ENCODE peak calls at places on chromosome 3, in six cellular contexts. H, F, E, T, D and U are unnamed samples.
A peak's percentile ranks its signal among the peaks of the same experiment; 100 is the strongest.

GRCh38 chr3:130276203-130276803 is 69.2 kb upstream of the COL6A5 start:
- DNase-seq in E (no peak), T (peak; percentile 68), F (peak; percentile 19), H (peak; percentile 84), D (no peak), U (peak; percentile 51)

GRCh38 chr3:55482496-55483195 is 4.5 kb downstream of the WNT5A start:
- DNase-seq in E (no peak), H (peak; percentile 57), D (no peak), F (no peak), T (no peak), U (no peak)

GRCh38 chr3:10173926-10174435 is 9.3 kb downstream of the IRAK2 start:
- DNase-seq in H (peak; percentile 27), F (peak; percentile 84), E (peak; percentile 85), T (peak; percentile 99), D (peak; percentile 92), U (peak; percentile 72)

GRCh38 chr3:70982700-70983140 is 600.8 kb downstream of the FOXP1 start:
- DNase-seq in T (peak; percentile 94), D (no peak), E (peak; percentile 54), H (peak; percentile 69), F (peak; percentile 42), U (peak; percentile 65)

GRCh38 chr3:189563841-189564563 is 67.2 kb upstream of the TP63 start:
- DNase-seq in E (no peak), D (no peak), H (peak; percentile 29), T (peak; percentile 90), F (no peak), U (peak; percentile 92)

GRCh38 chr3:142725352-142725739 is 1.5 kb downstream of the TRPC1 start:
- DNase-seq in D (no peak), H (no peak), E (no peak), T (no peak), F (no peak), U (no peak)

GRCh38 chr3:165464736-165465135 is 268.6 kb upstream of the SLITRK3 start:
- DNase-seq in T (peak; percentile 10), F (no peak), H (no peak), D (no peak), E (no peak), U (no peak)

GRCh38 chr3:111080357-111080937 is 8.8 kb downstream of the NECTIN3 start:
- DNase-seq in F (no peak), E (no peak), D (no peak), H (peak; percentile 36), T (peak; percentile 82), U (no peak)

GRCh38 chr3:30688776-30689175 is 82.4 kb downstream of the TGFBR2 start:
- DNase-seq in E (no peak), T (peak; percentile 64), H (no peak), D (no peak), F (no peak), U (peak; percentile 35)

GRCh38 chr3:37770336-37770735 is 91.3 kb upstream of the CTDSPL start:
- DNase-seq in H (no peak), E (no peak), F (no peak), D (no peak), T (no peak), U (no peak)

GRCh38 chr3:126126292-126126691 is 42.4 kb upstream of the SLC41A3 start:
- DNase-seq in F (peak; percentile 0), D (no peak), E (peak; percentile 2), H (no peak), T (no peak), U (no peak)

GRCh38 chr3:189809583-189809982 is 178.4 kb downstream of the TP63 start:
- DNase-seq in F (no peak), E (no peak), H (no peak), T (no peak), D (no peak), U (no peak)

GRCh38 chr3:132660056-132660744 is at the start of gene UBA5:
- DNase-seq in E (peak; percentile 77), H (peak; percentile 64), T (peak; percentile 78), F (peak; percentile 67), D (peak; percentile 93), U (peak; percentile 52)

GRCh38 chr3:139935866-139936817 is 1.2 kb downstream of the CLSTN2 start:
- DNase-seq in F (peak; percentile 30), D (peak; percentile 87), T (peak; percentile 3), E (peak; percentile 12), H (peak; percentile 73), U (no peak)

GRCh38 chr3:81823882-81824395 is 62.5 kb upstream of the GBE1 start:
- DNase-seq in H (no peak), T (no peak), D (no peak), E (no peak), F (peak; percentile 6), U (no peak)

GRCh38 chr3:133962879-133963278 is 66.8 kb downstream of the SLCO2A1 start:
- DNase-seq in F (no peak), D (peak; percentile 93), H (peak; percentile 73), E (no peak), T (peak; percentile 40), U (no peak)

GRCh38 chr3:166283856-166284255 is 446.6 kb upstream of the BCHE start:
- DNase-seq in F (no peak), E (no peak), H (no peak), D (no peak), T (peak; percentile 23), U (no peak)

GRCh38 chr3:55497250-55497649 is 10.1 kb upstream of the WNT5A start:
- DNase-seq in T (no peak), H (no peak), E (no peak), D (no peak), F (no peak), U (no peak)

GRCh38 chr3:4447600-4448561 is 19.2 kb downstream of the SUMF1 start:
- DNase-seq in T (no peak), F (no peak), D (no peak), H (no peak), E (no peak), U (no peak)

GRCh38 chr3:126245811-126246727 is 65.7 kb upstream of the ALDH1L1 start:
- DNase-seq in F (peak; percentile 71), E (peak; percentile 56), H (peak; percentile 73), T (peak; percentile 76), D (no peak), U (no peak)

GRCh38 chr3:38141952-38142273 is 3.5 kb downstream of the MYD88 start:
- DNase-seq in D (peak; percentile 61), T (no peak), E (no peak), F (no peak), H (no peak), U (peak; percentile 74)

GRCh38 chr3:10602769-10603768 is 97.7 kb upstream of the ATP2B2 start:
- DNase-seq in T (no peak), E (no peak), H (no peak), F (no peak), D (no peak), U (no peak)

GRCh38 chr3:143643905-143644304 is 204.4 kb downstream of the SLC9A9 start:
- DNase-seq in F (no peak), D (no peak), E (no peak), H (no peak), T (peak; percentile 32), U (no peak)

GRCh38 chr3:157438371-157438735 is 1.7 kb downstream of the PTX3 start:
- DNase-seq in T (peak; percentile 60), E (no peak), H (no peak), D (no peak), F (no peak), U (no peak)
- H3K4me3 ChIP-seq in T (peak overlapping the region; percentile 71), E (peak overlapping the region; percentile 58), H (peak overlapping the region; percentile 42), D (no peak overlapping the region), F (no peak overlapping the region), U (peak overlapping the region; percentile 91)

GRCh38 chr3:160482796-160483195 is 33.2 kb upstream of the TRIM59 start:
- DNase-seq in F (no peak), H (no peak), T (no peak), D (no peak), E (no peak), U (no peak)

GRCh38 chr3:160485931-160486330 is 36.3 kb upstream of the TRIM59 start:
- DNase-seq in F (no peak), T (no peak), D (no peak), H (no peak), E (no peak), U (no peak)

GRCh38 chr3:160490166-160490565 is 40.6 kb upstream of the TRIM59 start:
- DNase-seq in E (no peak), T (no peak), D (no peak), F (no peak), H (no peak), U (no peak)

GRCh38 chr3:160481856-160482255 is 32.3 kb upstream of the TRIM59 start:
- DNase-seq in E (no peak), T (no peak), H (no peak), F (no peak), D (no peak), U (no peak)

GRCh38 chr3:160486459-160486869 is 36.9 kb upstream of the TRIM59 start:
- DNase-seq in F (no peak), D (no peak), H (peak; percentile 61), T (peak; percentile 80), E (no peak), U (no peak)
- TF ChIP-seq CTCF in F (peak; percentile 44), D (no peak), H (peak; percentile 72), T (peak; percentile 35), E (peak; percentile 53), U (peak; percentile 85)

DNA sequence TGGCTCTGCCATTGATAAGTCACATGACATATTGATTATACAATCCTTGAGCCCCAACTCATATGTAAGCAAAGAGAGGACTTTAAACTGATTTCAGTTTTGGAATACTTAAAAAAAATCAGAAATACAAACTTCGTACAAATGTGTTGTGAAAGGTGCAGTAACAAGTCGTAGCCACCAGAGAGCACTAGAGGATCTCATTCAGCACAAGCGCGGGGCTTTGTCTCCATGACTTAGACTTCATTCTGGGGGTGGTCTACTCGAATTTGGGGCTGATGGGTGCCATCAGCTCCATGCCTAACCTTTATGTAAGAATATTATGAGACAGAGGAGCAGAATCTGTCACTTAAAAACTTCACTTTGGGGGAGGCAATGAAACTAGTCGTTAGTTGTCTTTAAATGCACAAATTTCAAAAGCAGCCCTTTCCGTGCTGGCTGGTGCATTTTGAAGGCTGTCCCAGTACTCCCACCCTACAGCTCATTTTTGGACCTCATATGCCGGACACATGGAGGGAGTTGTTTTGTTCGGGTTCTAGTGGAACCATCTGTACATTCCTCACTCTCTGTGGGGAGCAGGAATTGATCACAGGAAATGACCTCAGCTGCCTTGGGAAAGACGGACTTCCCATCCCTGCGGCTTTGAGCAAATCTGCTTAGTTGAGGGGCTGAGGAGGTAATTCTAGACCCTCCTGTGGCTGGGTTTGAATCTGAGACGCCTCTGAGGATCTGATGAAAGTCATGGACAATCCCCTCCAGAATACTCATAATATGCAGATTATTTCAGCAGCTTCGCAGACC is 27.5 kb upstream of the MASP1 start:
- DNase-seq in H (peak; percentile 75), T (peak; percentile 82), F (peak; percentile 58), E (peak; percentile 43), D (no peak), U (no peak)
- H3K4me3 ChIP-seq in H (no peak overlapping the region), T (peak overlapping the region; percentile 44), F (no peak overlapping the region), E (peak overlapping the region; percentile 35), D (no peak overlapping the region), U (peak overlapping the region; percentile 7)

GRCh38 chr3:50342818-50343633 is 2.4 kb upstream of the RASSF1 start:
- DNase-seq in E (no peak), H (no peak), T (no peak), D (no peak), F (no peak), U (no peak)
- TF ChIP-seq CTCF in E (no peak), H (no peak), T (no peak), D (no peak), F (no peak), U (no peak)

DNA sequence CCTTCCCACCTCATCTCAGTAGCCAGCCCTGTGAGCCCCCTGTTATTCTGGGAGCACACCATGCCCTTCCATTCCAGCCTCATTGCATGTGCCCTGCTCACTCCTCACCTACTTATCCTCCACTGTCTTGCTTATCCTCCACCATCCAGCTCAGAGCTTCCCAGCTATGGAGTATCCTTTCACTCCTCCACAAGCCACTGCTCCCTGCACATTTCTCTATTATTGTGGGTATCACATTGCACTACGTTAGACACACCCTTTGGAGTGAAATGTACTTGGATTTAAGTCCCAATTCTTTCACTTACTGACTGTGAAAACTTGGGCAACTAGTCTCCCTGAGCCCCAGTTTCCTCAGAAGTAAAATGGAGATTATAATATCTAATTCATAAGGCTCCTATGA is 4.3 kb downstream of the MASP1 start:
- DNase-seq in T (no peak), H (no peak), E (no peak), F (no peak), D (no peak), U (no peak)
- H3K4me3 ChIP-seq in T (no peak overlapping the region), H (no peak overlapping the region), E (no peak overlapping the region), F (no peak overlapping the region), D (no peak overlapping the region), U (no peak overlapping the region)